ENCODE peak calls at places on chromosomes 16 and 17, in six cellular contexts. One of them, this sample, is unnamed.

GRCh38 chr17:82648165-82648668 is at the start of gene WDR45B:
- DNase-seq in fibroblast of mammary gland: peak; percentile 95
- DNase-seq in heart left ventricle: peak; percentile 96
- DNase-seq in fibroblast of pulmonary artery: peak; percentile 98
- DNase-seq in Panc1: peak; percentile 46
- DNase-seq in dorsolateral prefrontal cortex: peak; percentile 98
- DNase-seq in this sample: peak; percentile 87

GRCh38 chr17:38326996-38327792 is 16.6 kb downstream of the GPR179 start:
- DNase-seq in fibroblast of mammary gland: no peak
- DNase-seq in heart left ventricle: peak; percentile 21
- DNase-seq in fibroblast of pulmonary artery: peak; percentile 15
- DNase-seq in Panc1: no peak
- DNase-seq in dorsolateral prefrontal cortex: peak; percentile 50
- DNase-seq in this sample: no peak

GRCh38 chr16:24833352-24833751 is 12.4 kb upstream of the SLC5A11 start:
- DNase-seq in fibroblast of mammary gland: no peak
- DNase-seq in heart left ventricle: no peak
- DNase-seq in fibroblast of pulmonary artery: no peak
- DNase-seq in Panc1: no peak
- DNase-seq in dorsolateral prefrontal cortex: no peak
- DNase-seq in this sample: no peak

GRCh38 chr16:12078405-12079245 is 102.1 kb downstream of the SNX29 start:
- DNase-seq in fibroblast of mammary gland: no peak
- DNase-seq in heart left ventricle: no peak
- DNase-seq in fibroblast of pulmonary artery: no peak
- DNase-seq in Panc1: no peak
- DNase-seq in dorsolateral prefrontal cortex: no peak
- DNase-seq in this sample: no peak

GRCh38 chr16:85929259-85929704 is 30.3 kb downstream of the IRF8 start:
- DNase-seq in fibroblast of mammary gland: no peak
- DNase-seq in heart left ventricle: no peak
- DNase-seq in fibroblast of pulmonary artery: no peak
- DNase-seq in Panc1: no peak
- DNase-seq in dorsolateral prefrontal cortex: no peak
- DNase-seq in this sample: no peak

GRCh38 chr16:87597324-87597830 is 4.9 kb upstream of the JPH3 start:
- DNase-seq in fibroblast of mammary gland: no peak
- DNase-seq in heart left ventricle: no peak
- DNase-seq in fibroblast of pulmonary artery: no peak
- DNase-seq in Panc1: no peak
- DNase-seq in dorsolateral prefrontal cortex: no peak
- DNase-seq in this sample: no peak

GRCh38 chr16:3328643-3329042 is 23.3 kb downstream of the ZNF75A start:
- DNase-seq in fibroblast of mammary gland: no peak
- DNase-seq in heart left ventricle: no peak
- DNase-seq in fibroblast of pulmonary artery: no peak
- DNase-seq in Panc1: no peak
- DNase-seq in dorsolateral prefrontal cortex: no peak
- DNase-seq in this sample: no peak

GRCh38 chr16:67884684-67885083 is at the start of gene NRN1L:
- DNase-seq in fibroblast of mammary gland: peak; percentile 90
- DNase-seq in heart left ventricle: peak; percentile 91
- DNase-seq in fibroblast of pulmonary artery: peak; percentile 91
- DNase-seq in Panc1: no peak
- DNase-seq in dorsolateral prefrontal cortex: peak; percentile 96
- DNase-seq in this sample: peak; percentile 52

GRCh38 chr17:67253379-67253778 is 8.4 kb upstream of the HELZ start:
- DNase-seq in fibroblast of mammary gland: no peak
- DNase-seq in heart left ventricle: no peak
- DNase-seq in fibroblast of pulmonary artery: peak; percentile 59
- DNase-seq in Panc1: no peak
- DNase-seq in dorsolateral prefrontal cortex: no peak
- DNase-seq in this sample: no peak

GRCh38 chr16:82263456-82264159 is 93.6 kb upstream of the MPHOSPH6 start:
- DNase-seq in fibroblast of mammary gland: peak; percentile 48
- DNase-seq in heart left ventricle: peak; percentile 43
- DNase-seq in fibroblast of pulmonary artery: peak; percentile 64
- DNase-seq in Panc1: peak; percentile 36
- DNase-seq in dorsolateral prefrontal cortex: peak; percentile 73
- DNase-seq in this sample: peak; percentile 3

GRCh38 chr17:68431661-68432071 is 25.6 kb downstream of the WIPI1 start:
- DNase-seq in fibroblast of mammary gland: peak; percentile 43
- DNase-seq in heart left ventricle: no peak
- DNase-seq in fibroblast of pulmonary artery: peak; percentile 50
- DNase-seq in Panc1: no peak
- DNase-seq in dorsolateral prefrontal cortex: no peak
- DNase-seq in this sample: no peak

GRCh38 chr16:17459903-17460521 is 10.7 kb downstream of the XYLT1 start:
- DNase-seq in fibroblast of mammary gland: peak; percentile 46
- DNase-seq in heart left ventricle: no peak
- DNase-seq in fibroblast of pulmonary artery: no peak
- DNase-seq in Panc1: no peak
- DNase-seq in dorsolateral prefrontal cortex: no peak
- DNase-seq in this sample: no peak

GRCh38 chr16:86034421-86034919 is 135.5 kb downstream of the IRF8 start:
- DNase-seq in fibroblast of mammary gland: no peak
- DNase-seq in heart left ventricle: no peak
- DNase-seq in fibroblast of pulmonary artery: no peak
- DNase-seq in Panc1: no peak
- DNase-seq in dorsolateral prefrontal cortex: no peak
- DNase-seq in this sample: no peak

GRCh38 chr16:70651524-70651923 is 5.2 kb downstream of the IL34 start:
- DNase-seq in fibroblast of mammary gland: peak; percentile 29
- DNase-seq in heart left ventricle: no peak
- DNase-seq in fibroblast of pulmonary artery: no peak
- DNase-seq in Panc1: no peak
- DNase-seq in dorsolateral prefrontal cortex: no peak
- DNase-seq in this sample: no peak

GRCh38 chr16:88948781-88949490 is 28.1 kb downstream of the CBFA2T3 start:
- DNase-seq in fibroblast of mammary gland: no peak
- DNase-seq in heart left ventricle: no peak
- DNase-seq in fibroblast of pulmonary artery: no peak
- DNase-seq in Panc1: no peak
- DNase-seq in dorsolateral prefrontal cortex: no peak
- DNase-seq in this sample: no peak

GRCh38 chr16:67190041-67190440 is at the start of gene EXOC3L1:
- DNase-seq in fibroblast of mammary gland: no peak
- DNase-seq in heart left ventricle: no peak
- DNase-seq in fibroblast of pulmonary artery: no peak
- DNase-seq in Panc1: no peak
- DNase-seq in dorsolateral prefrontal cortex: no peak
- DNase-seq in this sample: no peak

GRCh38 chr17:29560306-29560705 is 6.5 kb downstream of the ABHD15 start:
- DNase-seq in fibroblast of mammary gland: no peak
- DNase-seq in heart left ventricle: no peak
- DNase-seq in fibroblast of pulmonary artery: no peak
- DNase-seq in Panc1: no peak
- DNase-seq in dorsolateral prefrontal cortex: peak; percentile 10
- DNase-seq in this sample: no peak

GRCh38 chr17:50506298-50506697 is 1.9 kb upstream of the MYCBPAP start:
- DNase-seq in fibroblast of mammary gland: no peak
- DNase-seq in heart left ventricle: no peak
- DNase-seq in fibroblast of pulmonary artery: no peak
- DNase-seq in Panc1: no peak
- DNase-seq in dorsolateral prefrontal cortex: no peak
- DNase-seq in this sample: no peak

GRCh38 chr16:2785101-2785991 is 2.0 kb downstream of the PRSS33 start:
- DNase-seq in fibroblast of mammary gland: no peak
- DNase-seq in heart left ventricle: no peak
- DNase-seq in fibroblast of pulmonary artery: no peak
- DNase-seq in Panc1: no peak
- DNase-seq in dorsolateral prefrontal cortex: peak; percentile 39
- DNase-seq in this sample: no peak

GRCh38 chr16:84689126-84689525 is 10.7 kb upstream of the USP10 start:
- DNase-seq in fibroblast of mammary gland: peak; percentile 94
- DNase-seq in heart left ventricle: no peak
- DNase-seq in fibroblast of pulmonary artery: peak; percentile 85
- DNase-seq in Panc1: no peak
- DNase-seq in dorsolateral prefrontal cortex: no peak
- DNase-seq in this sample: no peak

GRCh38 chr17:65332375-65332774 is 195.2 kb downstream of the RGS9 start:
- DNase-seq in fibroblast of mammary gland: peak; percentile 61
- DNase-seq in heart left ventricle: no peak
- DNase-seq in fibroblast of pulmonary artery: peak; percentile 27
- DNase-seq in Panc1: no peak
- DNase-seq in dorsolateral prefrontal cortex: no peak
- DNase-seq in this sample: no peak

GRCh38 chr16:48558269-48558915 is 51.6 kb downstream of the N4BP1 start:
- DNase-seq in fibroblast of mammary gland: peak; percentile 52
- DNase-seq in heart left ventricle: no peak
- DNase-seq in fibroblast of pulmonary artery: peak; percentile 84
- DNase-seq in Panc1: no peak
- DNase-seq in dorsolateral prefrontal cortex: no peak
- DNase-seq in this sample: no peak

GRCh38 chr17:45234641-45235040 is 13.0 kb downstream of the FMNL1 start:
- DNase-seq in fibroblast of mammary gland: no peak
- DNase-seq in heart left ventricle: no peak
- DNase-seq in fibroblast of pulmonary artery: no peak
- DNase-seq in Panc1: no peak
- DNase-seq in dorsolateral prefrontal cortex: no peak
- DNase-seq in this sample: no peak
- TF ChIP-seq CTCF in fibroblast of mammary gland: no peak
- TF ChIP-seq CTCF in heart left ventricle: no peak
- TF ChIP-seq CTCF in fibroblast of pulmonary artery: peak; percentile 31
- TF ChIP-seq CTCF in Panc1: peak; percentile 65
- TF ChIP-seq CTCF in dorsolateral prefrontal cortex: peak; percentile 9
- TF ChIP-seq CTCF in this sample: no peak

GRCh38 chr17:48556534-48557401 is 11.9 kb upstream of the HOXB2 start:
- DNase-seq in fibroblast of mammary gland: peak; percentile 62
- DNase-seq in heart left ventricle: no peak
- DNase-seq in fibroblast of pulmonary artery: no peak
- DNase-seq in Panc1: no peak
- DNase-seq in dorsolateral prefrontal cortex: no peak
- DNase-seq in this sample: no peak

GRCh38 chr17:48554412-48555090 is 9.6 kb upstream of the HOXB2 start:
- DNase-seq in fibroblast of mammary gland: no peak
- DNase-seq in heart left ventricle: no peak
- DNase-seq in fibroblast of pulmonary artery: no peak
- DNase-seq in Panc1: no peak
- DNase-seq in dorsolateral prefrontal cortex: no peak
- DNase-seq in this sample: no peak

GRCh38 chr17:48553837-48554236 is 8.9 kb upstream of the HOXB2 start:
- DNase-seq in fibroblast of mammary gland: no peak
- DNase-seq in heart left ventricle: no peak
- DNase-seq in fibroblast of pulmonary artery: no peak
- DNase-seq in Panc1: no peak
- DNase-seq in dorsolateral prefrontal cortex: no peak
- DNase-seq in this sample: no peak

GRCh38 chr17:48555616-48556533 is 11.0 kb upstream of the HOXB2 start:
- DNase-seq in fibroblast of mammary gland: no peak
- DNase-seq in heart left ventricle: no peak
- DNase-seq in fibroblast of pulmonary artery: no peak
- DNase-seq in Panc1: no peak
- DNase-seq in dorsolateral prefrontal cortex: no peak
- DNase-seq in this sample: no peak

GRCh38 chr17:48555183-48555615 is 10.3 kb upstream of the HOXB2 start:
- DNase-seq in fibroblast of mammary gland: peak; percentile 96
- DNase-seq in heart left ventricle: no peak
- DNase-seq in fibroblast of pulmonary artery: peak; percentile 86
- DNase-seq in Panc1: no peak
- DNase-seq in dorsolateral prefrontal cortex: no peak
- DNase-seq in this sample: peak; percentile 40
- H3K4me3 ChIP-seq in fibroblast of mammary gland: peak overlapping the region; percentile 50
- H3K4me3 ChIP-seq in heart left ventricle: peak overlapping the region; percentile 43
- H3K4me3 ChIP-seq in fibroblast of pulmonary artery: peak overlapping the region; percentile 43
- H3K4me3 ChIP-seq in Panc1: peak overlapping the region; percentile 52
- H3K4me3 ChIP-seq in dorsolateral prefrontal cortex: no peak overlapping the region
- H3K4me3 ChIP-seq in this sample: peak overlapping the region; percentile 36

GRCh38 chr16:10027553-10027952 is 154.7 kb downstream of the GRIN2A start:
- DNase-seq in fibroblast of mammary gland: no peak
- DNase-seq in heart left ventricle: no peak
- DNase-seq in fibroblast of pulmonary artery: no peak
- DNase-seq in Panc1: no peak
- DNase-seq in dorsolateral prefrontal cortex: no peak
- DNase-seq in this sample: no peak

GRCh38 chr16:10033561-10033960 is 148.7 kb downstream of the GRIN2A start:
- DNase-seq in fibroblast of mammary gland: no peak
- DNase-seq in heart left ventricle: no peak
- DNase-seq in fibroblast of pulmonary artery: no peak
- DNase-seq in Panc1: no peak
- DNase-seq in dorsolateral prefrontal cortex: no peak
- DNase-seq in this sample: no peak

GRCh38 chr16:10031955-10032354 is 150.3 kb downstream of the GRIN2A start:
- DNase-seq in fibroblast of mammary gland: no peak
- DNase-seq in heart left ventricle: no peak
- DNase-seq in fibroblast of pulmonary artery: no peak
- DNase-seq in Panc1: no peak
- DNase-seq in dorsolateral prefrontal cortex: no peak
- DNase-seq in this sample: no peak

GRCh38 chr16:10028644-10029043 is 153.6 kb downstream of the GRIN2A start:
- DNase-seq in fibroblast of mammary gland: no peak
- DNase-seq in heart left ventricle: no peak
- DNase-seq in fibroblast of pulmonary artery: no peak
- DNase-seq in Panc1: no peak
- DNase-seq in dorsolateral prefrontal cortex: no peak
- DNase-seq in this sample: no peak

DNA sequence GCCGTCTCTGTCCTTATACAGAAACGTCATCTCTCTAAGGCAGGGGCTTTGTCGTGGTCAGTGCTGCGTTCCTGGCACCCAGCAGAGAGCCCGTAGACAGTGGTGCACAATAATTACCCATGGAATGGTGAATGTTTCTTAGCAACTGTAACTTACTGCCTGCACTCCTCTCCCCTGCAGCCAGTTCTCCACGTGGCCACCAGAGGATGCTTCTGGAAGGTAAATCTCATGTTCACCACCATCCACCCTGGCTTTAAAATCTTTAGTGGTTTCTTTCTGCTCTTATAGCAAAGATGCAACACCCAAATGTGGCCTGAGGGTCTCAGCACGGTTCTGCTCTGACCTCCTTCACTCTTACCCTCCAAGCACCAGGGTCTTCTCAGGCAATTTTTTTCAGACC is 150.8 kb downstream of the GRIN2A start:
- DNase-seq in fibroblast of mammary gland: peak; percentile 6
- DNase-seq in heart left ventricle: no peak
- DNase-seq in fibroblast of pulmonary artery: no peak
- DNase-seq in Panc1: no peak
- DNase-seq in dorsolateral prefrontal cortex: no peak
- DNase-seq in this sample: no peak
- TF ChIP-seq CTCF in fibroblast of mammary gland: peak; percentile 29
- TF ChIP-seq CTCF in heart left ventricle: no peak
- TF ChIP-seq CTCF in fibroblast of pulmonary artery: no peak
- TF ChIP-seq CTCF in Panc1: peak; percentile 57
- TF ChIP-seq CTCF in dorsolateral prefrontal cortex: no peak
- TF ChIP-seq CTCF in this sample: no peak

DNA sequence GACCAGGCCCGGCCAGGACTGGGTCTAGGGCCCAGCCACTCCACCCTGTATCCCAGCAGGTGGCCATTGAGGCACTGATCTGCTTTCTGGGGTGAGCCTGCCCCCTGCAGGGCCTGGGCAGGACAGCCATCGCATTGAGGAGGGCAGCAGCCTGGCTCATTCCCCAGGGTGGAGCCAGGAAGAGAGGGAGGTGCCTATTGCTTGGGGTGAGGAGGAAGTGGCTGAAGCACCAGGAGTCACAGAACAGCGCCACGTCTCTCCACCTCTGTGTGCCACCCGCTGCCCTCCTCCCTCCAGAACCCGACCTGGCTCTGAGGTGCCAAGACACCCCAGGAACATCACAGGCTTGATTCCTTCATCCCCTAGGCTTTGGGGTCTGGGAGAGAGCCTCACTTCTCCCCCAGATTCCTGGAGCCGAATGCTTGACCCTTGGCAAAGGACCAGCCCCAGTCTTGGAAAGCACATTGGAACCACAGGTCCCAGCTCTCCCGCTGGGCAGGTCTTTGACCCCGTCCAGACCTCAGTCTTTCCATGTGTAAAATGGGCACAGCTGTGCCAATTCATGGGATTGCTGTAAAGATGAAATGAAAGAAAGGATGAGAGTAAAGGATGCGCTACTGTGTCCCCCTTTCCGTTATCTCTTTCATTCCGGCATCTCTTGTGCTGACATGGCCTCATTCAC is 7.2 kb upstream of the KRT36 start:
- DNase-seq in fibroblast of mammary gland: peak; percentile 80
- DNase-seq in heart left ventricle: peak; percentile 52
- DNase-seq in fibroblast of pulmonary artery: peak; percentile 85
- DNase-seq in Panc1: no peak
- DNase-seq in dorsolateral prefrontal cortex: peak; percentile 51
- DNase-seq in this sample: peak; percentile 38
- H3K4me3 ChIP-seq in fibroblast of mammary gland: no peak overlapping the region
- H3K4me3 ChIP-seq in heart left ventricle: no peak overlapping the region
- H3K4me3 ChIP-seq in fibroblast of pulmonary artery: no peak overlapping the region
- H3K4me3 ChIP-seq in Panc1: no peak overlapping the region
- H3K4me3 ChIP-seq in dorsolateral prefrontal cortex: no peak overlapping the region
- H3K4me3 ChIP-seq in this sample: no peak overlapping the region